ENCODE peak calls at places on chromosome 6, in nine cellular contexts. E is activated T-cell treated with anti-CD3 and anti-CD28 coated beads for 48 hours, D is heart right ventricle, Q is AG04450, K is globus pallidus, P is fibroblast of gingiva, U is GM18507, W is Calu3, M is GM04503. J is an unnamed sample.

GRCh38 chr6:43187821-43188220 is 5.8 kb downstream of the CUL9 start:
- DNase-seq in E (no peak), D (no peak), Q (no peak), K (no peak), P (no peak), U (no peak), W (no peak), M (no peak), J (no peak)

GRCh38 chr6:89414215-89414614 is 2.1 kb upstream of the RRAGD start:
- DNase-seq in E (no peak), D (no peak), Q (no peak), K (no peak), P (no peak), U (no peak), W (no peak), M (no peak), J (no peak)

GRCh38 chr6:164106345-164106769 is 691.8 kb downstream of the QKI start:
- DNase-seq in E (no peak), D (peak; percentile 79), Q (no peak), K (peak; percentile 33), P (no peak), U (peak; percentile 7), W (peak; percentile 28), M (no peak), J (no peak)

GRCh38 chr6:132669690-132670291 is 10.8 kb upstream of the TAAR1 start:
- DNase-seq in E (no peak), D (no peak), Q (no peak), K (peak; percentile 33), P (peak; percentile 39), U (peak; percentile 15), W (no peak), M (peak; percentile 2), J (peak; percentile 15)

GRCh38 chr6:109165392-109165964 is 70.2 kb downstream of the CEP57L1 start:
- DNase-seq in E (no peak), D (peak; percentile 25), Q (peak; percentile 50), K (no peak), P (peak; percentile 79), U (no peak), W (peak; percentile 26), M (peak; percentile 64), J (peak; percentile 2)

GRCh38 chr6:451847-452246 is 60.3 kb downstream of the IRF4 start:
- DNase-seq in E (no peak), D (no peak), Q (no peak), K (no peak), P (no peak), U (no peak), W (no peak), M (no peak), J (no peak)

GRCh38 chr6:134007077-134007476 is 45.3 kb downstream of the SLC2A12 start:
- DNase-seq in E (no peak), D (no peak), Q (no peak), K (no peak), P (no peak), U (no peak), W (peak; percentile 87), M (no peak), J (peak; percentile 67)

GRCh38 chr6:45880139-45880538 is 135.5 kb downstream of the CLIC5 start:
- DNase-seq in E (no peak), D (no peak), Q (no peak), K (no peak), P (no peak), U (no peak), W (peak; percentile 39), M (peak; percentile 14), J (no peak)

GRCh38 chr6:85516168-85516567 is 66.3 kb downstream of the NT5E start:
- DNase-seq in E (no peak), D (no peak), Q (no peak), K (no peak), P (no peak), U (no peak), W (no peak), M (no peak), J (no peak)

J was measured in G401.